ENCODE peak calls at places on chromosomes 16 and 17, in four cellular contexts. C is AG04450, M is fibroblast of the aortic adventitia, N is Peyer's patch. X is an unnamed sample.

GRCh38 chr16:56294599-56294998 is 103.3 kb downstream of the GNAO1 start:
- DNase-seq in C (peak; percentile 45), M (peak; percentile 90), N (no peak), X (peak; percentile 9)

GRCh38 chr16:66926171-66926570 is 836 bp upstream of the RRAD start:
- DNase-seq in M (peak; percentile 36), C (no peak), N (no peak), X (no peak)

GRCh38 chr17:64331946-64332493 is 58.6 kb downstream of the PECAM1 start:
- DNase-seq in C (no peak), N (no peak), M (peak; percentile 47), X (no peak)

GRCh38 chr16:65601781-65602180 is 479.9 kb upstream of the CDH11 start:
- DNase-seq in N (no peak), M (peak; percentile 4), C (no peak), X (no peak)

GRCh38 chr17:38727661-38728220 is 2.4 kb upstream of the CISD3 start:
- DNase-seq in N (no peak), M (no peak), C (no peak), X (no peak)

GRCh38 chr17:80069886-80070177 is 31.5 kb upstream of the GAA start:
- DNase-seq in C (no peak), N (no peak), M (peak; percentile 25), X (no peak)

GRCh38 chr17:76136276-76137025 is 4.6 kb downstream of the FOXJ1 start:
- DNase-seq in M (no peak), C (no peak), N (no peak), X (no peak)

GRCh38 chr16:30567160-30567990 is 4.1 kb downstream of the ZNF688 start:
- DNase-seq in C (no peak), N (no peak), M (peak; percentile 18), X (no peak)

GRCh38 chr16:14202697-14203096 is 131.6 kb downstream of the MRTFB start:
- DNase-seq in M (peak; percentile 47), C (no peak), N (no peak), X (no peak)

GRCh38 chr17:30920282-30920681 is 1.5 kb upstream of the ADAP2 start:
- DNase-seq in C (peak; percentile 3), M (no peak), N (no peak), X (no peak)

GRCh38 chr16:83771306-83771942 is 36.4 kb upstream of the HSBP1 start:
- DNase-seq in M (peak; percentile 2), N (no peak), C (no peak), X (no peak)

GRCh38 chr16:54287758-54288591 is 1.4 kb upstream of the IRX3 start:
- DNase-seq in N (no peak), M (no peak), C (no peak), X (no peak)

GRCh38 chr16:54288592-54289241 is 2.1 kb upstream of the IRX3 start:
- DNase-seq in M (no peak), N (no peak), C (no peak), X (no peak)

GRCh38 chr16:54286330-54287017 is at the start of gene IRX3:
- DNase-seq in C (no peak), M (peak; percentile 87), N (no peak), X (peak; percentile 68)

GRCh38 chr16:54286067-54286329 is 589 bp downstream of the IRX3 start:
- DNase-seq in N (no peak), M (no peak), C (no peak), X (no peak)

DNA sequence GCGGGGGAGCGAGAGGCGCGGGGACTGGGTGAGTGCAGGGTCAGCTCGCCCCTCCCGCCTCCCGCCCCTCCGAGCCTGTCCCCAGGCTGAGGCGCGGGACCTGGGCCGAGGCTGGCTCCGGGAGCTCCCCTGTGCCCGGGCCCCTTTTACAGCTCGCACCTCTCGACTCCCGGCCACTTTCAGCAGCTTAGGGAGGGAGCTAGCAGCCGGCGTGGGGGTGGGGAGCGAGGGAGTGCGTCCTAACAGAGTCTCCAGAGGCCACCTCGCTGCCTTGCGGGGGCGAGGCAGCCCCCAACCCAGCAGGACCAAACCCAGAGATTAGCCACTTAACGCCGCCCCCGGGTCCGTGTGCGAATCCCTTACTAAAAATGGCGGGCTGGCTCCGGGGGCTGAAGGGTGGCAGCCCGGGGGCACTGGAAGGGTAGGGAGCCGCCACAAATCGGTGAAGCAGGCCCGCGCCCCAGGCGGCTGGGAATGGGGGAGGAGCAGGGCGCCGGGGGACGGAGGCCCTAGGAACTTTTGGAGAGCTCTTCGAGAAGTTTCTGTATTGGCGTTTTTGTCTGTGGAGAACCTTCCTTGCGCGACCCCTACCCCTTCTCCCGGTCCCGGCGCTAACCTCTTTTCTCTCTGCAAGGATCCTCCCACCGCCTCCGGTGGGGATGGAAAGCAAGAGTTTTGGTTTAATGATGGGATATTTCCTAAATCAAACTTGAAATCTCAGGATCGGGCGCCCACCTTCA is 601 bp upstream of the IRX3 start:
- DNase-seq in C (no peak), M (no peak), N (no peak), X (no peak)
- H3K4me3 ChIP-seq in C (no peak overlapping the region), M (peak overlapping the region; percentile 68), N (peak overlapping the region; percentile 51), X (peak overlapping the region; percentile 75)

DNA sequence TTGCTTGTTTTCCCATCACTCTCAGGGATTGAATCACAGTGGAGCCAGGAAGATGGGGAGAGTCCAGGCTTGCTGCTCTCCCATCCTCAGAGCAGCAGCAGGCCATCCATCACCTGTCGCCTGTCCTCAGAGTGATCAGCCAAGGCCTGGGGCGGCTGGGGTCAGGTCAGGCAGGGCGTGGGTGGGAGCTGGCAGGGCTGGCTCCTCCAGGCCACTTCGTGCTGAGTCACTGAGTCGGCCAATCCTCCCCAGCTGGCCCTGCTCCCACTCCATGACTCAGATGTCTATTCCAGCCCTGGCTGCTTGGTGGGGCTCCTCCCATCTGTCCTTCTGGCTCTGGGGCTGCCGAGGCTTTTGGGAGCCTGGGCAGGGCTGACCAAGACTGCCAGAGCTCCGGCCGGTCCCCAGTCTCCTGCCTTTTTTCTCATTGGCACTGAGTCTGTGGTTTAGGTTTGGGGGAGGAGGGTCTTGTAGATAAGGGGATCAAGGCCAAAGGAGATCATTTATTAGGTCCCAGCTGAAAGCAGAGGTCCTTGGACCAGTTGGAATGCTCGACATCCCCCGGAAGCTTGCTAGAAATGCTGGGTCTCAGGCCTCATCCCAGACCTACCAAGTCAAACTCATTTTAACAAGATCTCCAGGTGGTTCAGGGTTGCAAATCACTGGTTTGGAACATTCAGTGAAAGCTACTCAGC is 72.7 kb downstream of the ABCC1 start:
- DNase-seq in M (peak; percentile 97), C (peak; percentile 86), N (peak; percentile 83), X (peak; percentile 90)
- TF ChIP-seq CTCF in M (no peak), C (no peak), N (no peak), X (no peak)

GRCh38 chr16:4416200-4417032 is at the start of gene CORO7:
- DNase-seq in C (no peak), M (peak; percentile 74), N (peak; percentile 99), X (no peak)

GRCh38 chr16:4412854-4413253 is 3.5 kb downstream of the CORO7 start:
- DNase-seq in C (no peak), M (no peak), N (no peak), X (no peak)

GRCh38 chr16:4412159-4412558 is 4.2 kb downstream of the CORO7 start:
- DNase-seq in M (no peak), C (no peak), N (no peak), X (no peak)

GRCh38 chr16:4415538-4416199 is 727 bp downstream of the CORO7 start:
- DNase-seq in N (peak; percentile 79), M (no peak), C (no peak), X (no peak)

DNA sequence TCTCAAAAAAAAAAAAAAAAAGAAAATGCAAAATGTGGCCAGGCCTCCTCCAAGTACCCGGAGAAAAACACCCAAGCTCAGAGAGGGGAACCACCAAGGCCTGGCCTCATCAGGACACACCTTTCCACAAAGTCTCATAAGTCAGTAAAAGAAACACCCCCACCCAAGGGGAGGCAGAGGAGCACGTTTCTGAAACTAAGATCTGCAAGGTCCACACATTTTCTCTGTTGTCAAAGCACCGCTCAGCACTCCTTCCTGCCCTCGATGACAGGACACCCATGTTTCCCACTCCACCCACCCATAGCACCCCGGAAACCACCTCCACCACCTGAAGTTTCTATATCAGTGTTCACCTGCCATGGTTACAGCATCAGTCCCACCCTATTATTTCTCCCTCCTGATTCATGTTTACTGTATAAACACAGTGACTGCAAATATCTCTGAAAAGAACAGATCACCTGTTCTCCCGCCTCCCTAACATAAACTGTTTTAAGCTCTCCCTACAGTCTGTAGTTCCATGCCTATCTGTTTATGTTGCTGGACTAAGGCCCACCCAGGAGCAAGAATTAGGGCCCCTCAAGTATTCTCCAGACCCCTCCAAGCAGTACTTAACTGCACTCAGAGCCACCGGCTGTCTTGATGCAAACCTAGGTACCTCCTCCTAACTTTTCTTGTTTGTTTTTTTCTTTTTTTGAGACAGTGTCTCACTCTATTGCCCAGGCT is 2.0 kb downstream of the CORO7 start:
- DNase-seq in M (no peak), C (no peak), N (no peak), X (no peak)
- H3K4me3 ChIP-seq in M (no peak overlapping the region), C (no peak overlapping the region), N (no peak overlapping the region), X (no peak overlapping the region)

GRCh38 chr16:17748005-17748719 is 277.4 kb upstream of the XYLT1 start:
- DNase-seq in M (no peak), N (no peak), C (no peak), X (no peak)
- TF ChIP-seq CTCF in M (no peak), N (no peak), C (no peak), X (no peak)

GRCh38 chr16:1691276-1691675 is 13.2 kb downstream of the JPT2 start:
- DNase-seq in C (no peak), M (peak; percentile 45), N (no peak), X (no peak)
- H3K4me3 ChIP-seq in C (no peak overlapping the region), M (no peak overlapping the region), N (no peak overlapping the region), X (no peak overlapping the region)

GRCh38 chr16:24953721-24954120 is 61.4 kb downstream of the ARHGAP17 start:
- DNase-seq in M (no peak), N (no peak), C (no peak), X (no peak)

GRCh38 chr16:24957887-24958286 is 57.3 kb downstream of the ARHGAP17 start:
- DNase-seq in C (no peak), M (no peak), N (no peak), X (no peak)

GRCh38 chr16:24955975-24956731 is 59.0 kb downstream of the ARHGAP17 start:
- DNase-seq in C (no peak), N (no peak), M (no peak), X (no peak)

GRCh38 chr16:24950275-24950674 is 64.9 kb downstream of the ARHGAP17 start:
- DNase-seq in N (no peak), C (peak; percentile 21), M (peak; percentile 54), X (no peak)

DNA sequence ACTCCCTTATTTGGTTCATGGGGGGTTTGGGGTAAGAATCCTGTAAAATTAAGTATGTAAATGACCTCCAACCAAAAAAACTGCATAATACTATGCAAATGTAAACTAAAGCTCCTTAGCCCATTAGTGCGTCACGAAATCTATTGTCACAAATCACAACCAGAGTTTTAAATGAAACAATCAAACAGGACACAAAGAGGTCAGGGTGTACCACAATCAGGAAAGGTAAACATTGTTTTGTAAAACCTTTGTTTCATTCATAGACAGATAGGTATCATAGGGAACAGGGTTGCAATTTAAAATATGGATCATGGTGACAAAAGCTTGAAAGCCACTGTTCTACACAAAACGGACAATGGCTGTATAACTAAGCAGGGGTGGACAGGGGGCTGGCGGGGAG is 61.0 kb downstream of the ARHGAP17 start:
- DNase-seq in N (no peak), M (no peak), C (no peak), X (no peak)
- TF ChIP-seq CTCF in N (no peak), M (no peak), C (no peak), X (no peak)

X was measured in HFF-Myc.